ENCODE peak calls at places on chromosomes 12 and 14, in five cellular contexts. A is WERI-Rb-1, E is hepatocyte, J is breast epithelium, F is heart left ventricle. C is an unnamed sample. For H3K9me3, the result is how much of the 10 kb centered on the place peaks cover.

GRCh38 chr14:59301354-59301753 is 112.9 kb downstream of the DAAM1 start:
- DNase-seq in A (no peak), E (no peak), J (no peak), F (no peak), C (no peak)

GRCh38 chr14:68593806-68594536 is 198.9 kb downstream of the ZFP36L1 start:
- DNase-seq in A (peak), E (peak), J (no peak), F (no peak), C (no peak)

GRCh38 chr14:104246401-104247335 is 108.3 kb downstream of the KIF26A start:
- DNase-seq in A (no peak), E (no peak), J (no peak), F (no peak), C (no peak)

GRCh38 chr12:4393211-4393610 is 13.7 kb upstream of the FGF23 start:
- DNase-seq in A (no peak), E (no peak), J (no peak), F (no peak), C (no peak)

GRCh38 chr12:65886996-65887395 is 62.7 kb downstream of the HMGA2 start:
- DNase-seq in A (peak), E (no peak), J (no peak), F (no peak), C (no peak)

GRCh38 chr12:121794532-121795028 is 1.1 kb upstream of the RHOF start:
- DNase-seq in A (no peak), E (no peak), J (no peak), F (peak), C (no peak)

GRCh38 chr12:57085999-57086950 is 2.6 kb upstream of the NAB2 start:
- DNase-seq in A (peak), E (peak), J (no peak), F (peak), C (no peak)

GRCh38 chr12:122868471-122869177 is 27.3 kb downstream of the VPS37B start:
- DNase-seq in A (no peak), E (no peak), J (peak), F (peak), C (no peak)

GRCh38 chr14:23358042-23358441 is 5.4 kb upstream of the SLC22A17 start:
- DNase-seq in A (no peak), E (no peak), J (no peak), F (no peak), C (no peak)

GRCh38 chr14:52312872-52313492 is 1.1 kb upstream of the PTGER2 start:
- DNase-seq in A (no peak), E (peak), J (no peak), F (no peak), C (no peak)

GRCh38 chr12:63917864-63918742 is 73.6 kb downstream of the SRGAP1 start:
- DNase-seq in A (peak), E (peak), J (no peak), F (no peak), C (no peak)

GRCh38 chr12:67797316-67797741 is 148.8 kb downstream of the DYRK2 start:
- DNase-seq in A (no peak), E (no peak), J (no peak), F (no peak), C (peak)

GRCh38 chr14:54682578-54682977 is 115.7 kb downstream of the SAMD4A start:
- DNase-seq in A (no peak), E (no peak), J (no peak), F (no peak), C (no peak)

GRCh38 chr12:108349245-108349644 is 10.1 kb upstream of the CMKLR1 start:
- DNase-seq in A (no peak), E (peak), J (no peak), F (no peak), C (no peak)

GRCh38 chr12:62653304-62653703 is 186.7 kb downstream of the MON2 start:
- DNase-seq in A (no peak), E (no peak), J (no peak), F (no peak), C (no peak)

GRCh38 chr12:76777765-76778216 is 13.9 kb downstream of the ZDHHC17 start:
- DNase-seq in A (no peak), E (no peak), J (no peak), F (no peak), C (no peak)

GRCh38 chr14:99990268-99991170 is 74.7 kb upstream of the EVL start:
- DNase-seq in A (no peak), E (no peak), J (no peak), F (no peak), C (no peak)

GRCh38 chr14:99983251-99984012 is 81.8 kb upstream of the EVL start:
- DNase-seq in A (no peak), E (no peak), J (no peak), F (no peak), C (no peak)

GRCh38 chr14:99991306-99991705 is 73.9 kb upstream of the EVL start:
- DNase-seq in A (no peak), E (no peak), J (no peak), F (no peak), C (no peak)

GRCh38 chr14:99986416-99986815 is 78.8 kb upstream of the EVL start:
- DNase-seq in A (no peak), E (no peak), J (no peak), F (no peak), C (no peak)

GRCh38 chr14:99989032-99989431 is 76.2 kb upstream of the EVL start:
- DNase-seq in A (no peak), E (no peak), J (no peak), F (no peak), C (no peak)
- H3K9me3 ChIP-seq in A (under half), E (under half), J (under half), F (under half), C (under half)

DNA sequence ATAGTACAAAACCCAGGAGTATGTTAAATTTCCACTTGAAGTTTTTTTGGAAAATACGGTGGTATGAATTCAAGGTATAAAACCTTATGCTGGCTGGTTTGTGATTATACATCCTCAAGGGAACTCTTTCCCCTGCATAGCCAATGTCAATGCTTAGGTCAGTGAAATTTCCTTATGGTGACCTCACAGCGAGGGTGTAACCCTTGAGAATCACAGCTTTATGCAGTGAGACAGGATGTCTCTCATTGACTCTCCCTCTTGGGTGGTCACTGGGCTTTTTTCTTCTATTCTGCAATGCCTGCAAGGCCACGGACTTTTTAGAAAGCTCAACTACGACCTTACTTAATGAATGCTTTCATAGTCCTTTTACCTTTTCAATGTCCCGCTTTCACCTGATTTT is 64.4 kb downstream of the TMTC1 start:
- DNase-seq in A (no peak), E (no peak), J (no peak), F (no peak), C (no peak)
- H3K27ac ChIP-seq in A (no peak), E (no peak), J (no peak), F (no peak), C (no peak)

GRCh38 chr12:34625116-34625515 is 602.8 kb downstream of the ALG10 start:
- DNase-seq in A (no peak), E (no peak), J (no peak), F (no peak), C (no peak)

DNA sequence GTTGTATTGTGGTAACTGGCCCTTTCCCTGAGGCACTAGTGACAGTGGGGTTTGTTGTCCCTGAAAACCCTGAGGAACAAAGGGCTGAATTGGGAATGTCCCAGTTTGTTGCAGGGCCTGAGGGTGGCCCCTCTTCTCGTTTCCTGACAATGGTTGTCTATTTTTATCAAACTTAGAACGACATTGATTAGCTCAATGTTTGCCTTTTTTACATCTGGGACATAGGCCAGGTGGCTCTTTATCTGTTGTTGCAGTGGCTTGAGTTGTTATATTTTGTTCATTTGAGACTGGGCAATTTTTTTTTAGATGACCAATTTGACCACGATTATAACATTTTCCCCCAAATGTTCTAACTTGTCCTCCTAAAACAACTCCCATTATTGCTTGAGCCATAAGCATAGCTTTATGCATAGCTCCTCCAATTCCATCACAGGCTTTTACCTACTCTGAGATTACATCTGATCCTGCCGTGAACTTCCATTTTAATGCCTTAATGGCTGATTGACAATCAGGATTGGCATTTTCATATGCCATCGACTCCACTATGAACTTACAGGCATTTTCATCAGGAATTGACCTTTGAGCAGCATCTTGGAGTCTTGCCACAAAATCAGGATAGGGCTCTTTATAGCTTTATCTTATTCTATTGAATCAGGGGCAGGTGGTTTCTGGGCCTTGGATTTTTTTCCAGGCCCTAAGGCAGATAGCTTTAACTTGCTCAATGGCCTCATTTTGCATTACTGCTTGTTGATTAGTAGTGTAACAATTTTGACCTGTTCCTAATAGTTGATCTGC is 604.3 kb downstream of the ALG10 start:
- DNase-seq in A (no peak), E (no peak), J (no peak), F (no peak), C (no peak)
- H3K9me3 ChIP-seq in A (under half), E (under half), J (under half), F (under half), C (under half)

GRCh38 chr12:104671407-104672095 is 214.8 kb downstream of the CHST11 start:
- DNase-seq in A (no peak), E (peak), J (peak), F (peak), C (peak)
- H3K27ac ChIP-seq in A (no peak), E (no peak), J (peak), F (peak), C (peak)

DNA sequence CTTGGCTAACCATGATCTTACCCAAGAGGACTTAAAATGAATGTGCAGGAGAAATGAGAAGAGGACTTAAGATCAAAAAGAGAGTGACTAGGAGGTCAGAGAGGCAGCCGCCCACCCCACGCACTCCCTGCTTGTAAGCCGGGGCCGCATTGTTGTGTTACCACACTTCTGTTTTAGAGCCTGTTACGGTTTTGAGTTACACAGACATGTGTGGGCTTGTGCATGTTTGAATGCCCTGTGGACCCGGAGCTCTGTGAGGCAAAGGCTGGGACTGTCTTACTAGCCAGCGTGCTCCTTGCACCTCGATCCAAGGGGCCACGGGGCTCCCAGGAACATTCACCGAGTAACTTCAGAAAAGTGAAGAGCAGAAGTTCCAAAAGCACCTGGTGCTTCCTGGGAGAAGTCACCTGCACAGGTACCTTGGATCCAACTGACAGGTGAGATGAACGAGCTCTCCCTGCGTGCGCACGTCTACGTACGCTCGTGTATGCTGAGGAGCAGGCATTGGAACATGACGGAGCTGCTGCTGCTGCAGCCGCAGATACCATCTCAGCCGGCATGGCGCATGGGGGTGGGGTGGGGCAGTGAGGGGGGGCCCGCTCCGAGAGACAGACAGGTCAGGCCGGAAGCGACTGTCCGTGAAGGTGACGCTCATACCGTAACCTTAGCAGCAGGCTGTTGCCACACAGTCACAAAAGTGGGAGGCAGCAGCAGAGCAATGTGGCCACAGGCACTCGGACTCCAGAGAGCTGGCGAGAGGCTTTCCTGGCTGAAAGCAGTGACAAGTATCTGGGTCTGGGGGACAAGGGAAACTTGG is 23.7 kb downstream of the SFSWAP start:
- DNase-seq in A (no peak), E (no peak), J (peak), F (no peak), C (no peak)
- H3K9me3 ChIP-seq in A (under half), E (under half), J (under half), F (under half), C (under half)

GRCh38 chr12:32736445-32736844 is 19.3 kb downstream of the YARS2 start:
- DNase-seq in A (no peak), E (no peak), J (no peak), F (no peak), C (no peak)
- H3K27ac ChIP-seq in A (no peak), E (no peak), J (no peak), F (no peak), C (no peak)

GRCh38 chr12:14395059-14395778 is 29.7 kb downstream of the ATF7IP start:
- DNase-seq in A (no peak), E (no peak), J (no peak), F (no peak), C (no peak)
- H3K9me3 ChIP-seq in A (under half), E (under half), J (under half), F (under half), C (under half)

GRCh38 chr12:89237763-89238162 is 114.5 kb downstream of the DUSP6 start:
- DNase-seq in A (no peak), E (no peak), J (no peak), F (no peak), C (no peak)

GRCh38 chr12:89234324-89235114 is 117.8 kb downstream of the DUSP6 start:
- DNase-seq in A (no peak), E (no peak), J (no peak), F (no peak), C (no peak)

GRCh38 chr12:89236748-89237428 is 115.4 kb downstream of the DUSP6 start:
- DNase-seq in A (no peak), E (no peak), J (no peak), F (no peak), C (no peak)

GRCh38 chr12:89236237-89236636 is 116.1 kb downstream of the DUSP6 start:
- DNase-seq in A (no peak), E (no peak), J (no peak), F (no peak), C (no peak)

DNA sequence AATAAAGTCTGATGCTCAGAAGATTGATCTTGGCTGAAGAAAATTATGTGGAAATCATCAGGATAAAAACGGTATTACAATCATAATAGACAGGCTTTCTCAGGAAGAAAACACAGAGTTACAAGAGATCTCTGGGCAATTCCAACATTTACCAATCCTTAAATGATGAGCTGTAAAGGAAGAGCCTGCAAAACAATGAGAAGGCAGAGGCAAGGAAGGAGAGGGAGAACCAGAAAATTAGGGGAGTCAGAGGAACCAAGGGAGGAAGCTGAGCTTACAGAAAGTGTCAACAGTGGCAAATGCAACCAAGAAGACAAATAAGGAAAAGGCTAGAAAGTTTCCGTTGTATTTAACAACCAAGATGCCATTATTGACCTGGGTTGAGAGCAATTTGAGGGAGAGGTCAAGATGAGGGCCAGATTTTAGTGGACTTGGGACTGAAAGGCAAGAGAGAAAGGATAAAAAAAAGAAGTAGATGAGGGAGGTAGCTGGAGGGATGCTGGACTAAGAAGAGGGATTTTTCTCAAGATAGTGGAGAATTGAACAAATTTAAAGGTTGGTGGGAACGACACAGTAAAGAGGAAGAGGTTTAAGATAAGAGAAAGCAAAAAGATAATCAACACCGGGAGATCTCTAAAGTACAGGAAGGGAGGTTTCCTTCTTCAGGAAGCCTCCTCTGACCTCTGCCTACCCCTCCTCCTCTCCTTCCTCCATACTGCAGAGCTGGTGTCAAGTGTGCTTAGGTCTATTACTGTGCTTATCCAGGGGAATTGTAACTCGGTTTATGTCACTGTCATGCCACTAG is 116.9 kb downstream of the DUSP6 start:
- DNase-seq in A (no peak), E (no peak), J (no peak), F (no peak), C (no peak)
- H3K27ac ChIP-seq in A (no peak), E (no peak), J (no peak), F (no peak), C (no peak)

GRCh38 chr14:33401326-33401725 is 462.6 kb downstream of the NPAS3 start:
- DNase-seq in A (no peak), E (peak), J (no peak), F (no peak), C (no peak)
- H3K9me3 ChIP-seq in A (under half), E (under half), J (under half), F (under half), C (under half)

GRCh38 chr14:31947076-31947475 is 130.0 kb upstream of the ARHGAP5 start:
- DNase-seq in A (no peak), E (no peak), J (no peak), F (no peak), C (no peak)
- H3K27ac ChIP-seq in A (no peak), E (no peak), J (no peak), F (no peak), C (no peak)

C was measured in thoracic aorta.